ENCODE peak calls at places on chromosomes 16 and 17, in six cellular contexts. One of them, this sample, is unnamed.

GRCh38 chr16:9977333-9977897 is 204.8 kb downstream of the GRIN2A start:
- DNase-seq in fibroblast of mammary gland: no peak
- DNase-seq in upper lobe of right lung: no peak
- DNase-seq in HFF-Myc: no peak
- DNase-seq in A549: no peak
- DNase-seq in AG10803: no peak
- DNase-seq in this sample: no peak

GRCh38 chr17:83088451-83089321 is 9.3 kb downstream of the METRNL start:
- DNase-seq in fibroblast of mammary gland: no peak
- DNase-seq in AG10803: no peak
- DNase-seq in A549: no peak
- DNase-seq in HFF-Myc: no peak
- DNase-seq in upper lobe of right lung: no peak
- DNase-seq in this sample: no peak

GRCh38 chr17:79008666-79009387 is 737 bp downstream of the CANT1 start:
- DNase-seq in fibroblast of mammary gland: no peak
- DNase-seq in A549: no peak
- DNase-seq in upper lobe of right lung: peak; percentile 37
- DNase-seq in HFF-Myc: no peak
- DNase-seq in AG10803: no peak
- DNase-seq in this sample: no peak

GRCh38 chr16:89153848-89154271 is 17.7 kb upstream of the CDH15 start:
- DNase-seq in AG10803: no peak
- DNase-seq in HFF-Myc: no peak
- DNase-seq in upper lobe of right lung: no peak
- DNase-seq in fibroblast of mammary gland: no peak
- DNase-seq in A549: no peak
- DNase-seq in this sample: peak; percentile 77

GRCh38 chr16:28136751-28137434 is 73.4 kb upstream of the GSG1L start:
- DNase-seq in AG10803: no peak
- DNase-seq in fibroblast of mammary gland: no peak
- DNase-seq in upper lobe of right lung: no peak
- DNase-seq in A549: no peak
- DNase-seq in HFF-Myc: no peak
- DNase-seq in this sample: no peak

GRCh38 chr16:53457670-53458069 is 23.4 kb downstream of the RBL2 start:
- DNase-seq in fibroblast of mammary gland: no peak
- DNase-seq in AG10803: no peak
- DNase-seq in A549: no peak
- DNase-seq in HFF-Myc: no peak
- DNase-seq in upper lobe of right lung: no peak
- DNase-seq in this sample: no peak

GRCh38 chr16:69845181-69845580 is 83.0 kb downstream of the WWP2 start:
- DNase-seq in upper lobe of right lung: no peak
- DNase-seq in HFF-Myc: no peak
- DNase-seq in AG10803: no peak
- DNase-seq in fibroblast of mammary gland: no peak
- DNase-seq in A549: no peak
- DNase-seq in this sample: no peak

GRCh38 chr17:49914664-49915063 is 54.3 kb upstream of the DLX4 start:
- DNase-seq in fibroblast of mammary gland: no peak
- DNase-seq in A549: no peak
- DNase-seq in HFF-Myc: no peak
- DNase-seq in AG10803: no peak
- DNase-seq in upper lobe of right lung: no peak
- DNase-seq in this sample: no peak

GRCh38 chr16:20897897-20898296 is 2.3 kb downstream of the DCUN1D3 start:
- DNase-seq in A549: no peak
- DNase-seq in AG10803: no peak
- DNase-seq in upper lobe of right lung: no peak
- DNase-seq in HFF-Myc: no peak
- DNase-seq in fibroblast of mammary gland: no peak
- DNase-seq in this sample: no peak

GRCh38 chr17:45108595-45109521 is 23.5 kb downstream of the PLCD3 start:
- DNase-seq in HFF-Myc: no peak
- DNase-seq in upper lobe of right lung: no peak
- DNase-seq in fibroblast of mammary gland: no peak
- DNase-seq in AG10803: no peak
- DNase-seq in A549: no peak
- DNase-seq in this sample: no peak

GRCh38 chr17:44137891-44138709 is 3.6 kb upstream of the HROB start:
- DNase-seq in upper lobe of right lung: peak; percentile 85
- DNase-seq in A549: peak; percentile 99
- DNase-seq in fibroblast of mammary gland: peak; percentile 100
- DNase-seq in HFF-Myc: peak; percentile 95
- DNase-seq in AG10803: peak; percentile 99
- DNase-seq in this sample: no peak

GRCh38 chr17:1034652-1035210 is 37.8 kb downstream of the TIMM22 start:
- DNase-seq in upper lobe of right lung: no peak
- DNase-seq in HFF-Myc: no peak
- DNase-seq in fibroblast of mammary gland: no peak
- DNase-seq in A549: no peak
- DNase-seq in AG10803: no peak
- DNase-seq in this sample: no peak

GRCh38 chr16:89344846-89345577 is 127.5 kb downstream of the ZNF778 start:
- DNase-seq in A549: no peak
- DNase-seq in upper lobe of right lung: peak; percentile 58
- DNase-seq in fibroblast of mammary gland: peak; percentile 30
- DNase-seq in HFF-Myc: no peak
- DNase-seq in AG10803: no peak
- DNase-seq in this sample: no peak

GRCh38 chr16:71724320-71724751 is at the start of gene PHLPP2:
- DNase-seq in fibroblast of mammary gland: peak; percentile 5
- DNase-seq in HFF-Myc: no peak
- DNase-seq in upper lobe of right lung: no peak
- DNase-seq in AG10803: no peak
- DNase-seq in A549: no peak
- DNase-seq in this sample: no peak

GRCh38 chr17:38564869-38565268 is 40.9 kb downstream of the SRCIN1 start:
- DNase-seq in A549: no peak
- DNase-seq in fibroblast of mammary gland: no peak
- DNase-seq in HFF-Myc: no peak
- DNase-seq in AG10803: no peak
- DNase-seq in upper lobe of right lung: no peak
- DNase-seq in this sample: no peak

GRCh38 chr17:42097691-42098661 is at the start of gene ZNF385C:
- DNase-seq in upper lobe of right lung: no peak
- DNase-seq in fibroblast of mammary gland: no peak
- DNase-seq in A549: no peak
- DNase-seq in HFF-Myc: no peak
- DNase-seq in AG10803: no peak
- DNase-seq in this sample: no peak

GRCh38 chr16:62213763-62214162 is 177.5 kb upstream of the CDH8 start:
- DNase-seq in fibroblast of mammary gland: no peak
- DNase-seq in HFF-Myc: no peak
- DNase-seq in upper lobe of right lung: no peak
- DNase-seq in A549: no peak
- DNase-seq in AG10803: no peak
- DNase-seq in this sample: no peak

GRCh38 chr16:22063888-22064467 is 28.4 kb upstream of the VWA3A start:
- DNase-seq in A549: no peak
- DNase-seq in HFF-Myc: no peak
- DNase-seq in fibroblast of mammary gland: no peak
- DNase-seq in AG10803: no peak
- DNase-seq in upper lobe of right lung: no peak
- DNase-seq in this sample: no peak

GRCh38 chr16:77298638-77299360 is 99.6 kb downstream of the SYCE1L start:
- DNase-seq in A549: peak; percentile 52
- DNase-seq in upper lobe of right lung: no peak
- DNase-seq in AG10803: peak; percentile 95
- DNase-seq in fibroblast of mammary gland: peak; percentile 95
- DNase-seq in HFF-Myc: peak; percentile 53
- DNase-seq in this sample: no peak

GRCh38 chr16:70162041-70162451 is 11.5 kb upstream of the CLEC18C start:
- DNase-seq in HFF-Myc: peak; percentile 61
- DNase-seq in AG10803: peak; percentile 62
- DNase-seq in A549: peak; percentile 66
- DNase-seq in fibroblast of mammary gland: peak; percentile 83
- DNase-seq in upper lobe of right lung: no peak
- DNase-seq in this sample: no peak

GRCh38 chr16:1447965-1448364 is 3.6 kb upstream of the CCDC154 start:
- DNase-seq in HFF-Myc: no peak
- DNase-seq in A549: no peak
- DNase-seq in upper lobe of right lung: no peak
- DNase-seq in AG10803: no peak
- DNase-seq in fibroblast of mammary gland: no peak
- DNase-seq in this sample: no peak

GRCh38 chr16:27235055-27235937 is 32.0 kb downstream of the KDM8 start:
- DNase-seq in AG10803: peak; percentile 91
- DNase-seq in fibroblast of mammary gland: peak; percentile 92
- DNase-seq in HFF-Myc: peak; percentile 80
- DNase-seq in A549: peak; percentile 40
- DNase-seq in upper lobe of right lung: peak; percentile 87
- DNase-seq in this sample: peak; percentile 71

GRCh38 chr17:34318474-34318873 is 761 bp upstream of the CCL8 start:
- DNase-seq in fibroblast of mammary gland: no peak
- DNase-seq in upper lobe of right lung: peak; percentile 67
- DNase-seq in HFF-Myc: no peak
- DNase-seq in A549: peak; percentile 28
- DNase-seq in AG10803: no peak
- DNase-seq in this sample: no peak

GRCh38 chr16:86531193-86531550 is 20.8 kb downstream of the FOXF1 start:
- DNase-seq in A549: no peak
- DNase-seq in upper lobe of right lung: peak; percentile 64
- DNase-seq in fibroblast of mammary gland: peak; percentile 48
- DNase-seq in HFF-Myc: no peak
- DNase-seq in AG10803: no peak
- DNase-seq in this sample: no peak

GRCh38 chr17:8192070-8192815 is 2.3 kb upstream of the BORCS6 start:
- DNase-seq in fibroblast of mammary gland: peak; percentile 95
- DNase-seq in AG10803: peak; percentile 83
- DNase-seq in HFF-Myc: peak; percentile 86
- DNase-seq in upper lobe of right lung: peak; percentile 69
- DNase-seq in A549: peak; percentile 97
- DNase-seq in this sample: no peak
- H3K4me3 ChIP-seq in fibroblast of mammary gland: peak overlapping the region; percentile 41
- H3K4me3 ChIP-seq in AG10803: peak overlapping the region; percentile 52
- H3K4me3 ChIP-seq in HFF-Myc: peak overlapping the region; percentile 15
- H3K4me3 ChIP-seq in upper lobe of right lung: peak overlapping the region; percentile 40
- H3K4me3 ChIP-seq in A549: peak overlapping the region; percentile 40
- H3K4me3 ChIP-seq in this sample: no peak overlapping the region

GRCh38 chr17:36583787-36584186 is 7.9 kb upstream of the DHRS11 start:
- DNase-seq in upper lobe of right lung: no peak
- DNase-seq in A549: no peak
- DNase-seq in fibroblast of mammary gland: no peak
- DNase-seq in HFF-Myc: no peak
- DNase-seq in AG10803: no peak
- DNase-seq in this sample: no peak
- TF ChIP-seq CTCF in upper lobe of right lung: no peak
- TF ChIP-seq CTCF in A549: no peak
- TF ChIP-seq CTCF in fibroblast of mammary gland: no peak
- TF ChIP-seq CTCF in HFF-Myc: no peak
- TF ChIP-seq CTCF in AG10803: no peak
- TF ChIP-seq CTCF in this sample: no peak

GRCh38 chr17:77460514-77461046 is 319.8 kb downstream of the SEC14L1 start:
- DNase-seq in AG10803: no peak
- DNase-seq in A549: no peak
- DNase-seq in fibroblast of mammary gland: no peak
- DNase-seq in HFF-Myc: no peak
- DNase-seq in upper lobe of right lung: no peak
- DNase-seq in this sample: no peak

GRCh38 chr17:77459018-77459755 is 318.4 kb downstream of the SEC14L1 start:
- DNase-seq in upper lobe of right lung: no peak
- DNase-seq in fibroblast of mammary gland: no peak
- DNase-seq in A549: no peak
- DNase-seq in AG10803: no peak
- DNase-seq in HFF-Myc: no peak
- DNase-seq in this sample: no peak

GRCh38 chr17:77462101-77462500 is 321.3 kb downstream of the SEC14L1 start:
- DNase-seq in upper lobe of right lung: no peak
- DNase-seq in HFF-Myc: no peak
- DNase-seq in fibroblast of mammary gland: no peak
- DNase-seq in AG10803: no peak
- DNase-seq in A549: no peak
- DNase-seq in this sample: no peak

GRCh38 chr17:77462553-77463497 is 322.1 kb downstream of the SEC14L1 start:
- DNase-seq in AG10803: no peak
- DNase-seq in A549: no peak
- DNase-seq in fibroblast of mammary gland: no peak
- DNase-seq in upper lobe of right lung: no peak
- DNase-seq in HFF-Myc: no peak
- DNase-seq in this sample: no peak

GRCh38 chr17:77461277-77462057 is 320.7 kb downstream of the SEC14L1 start:
- DNase-seq in HFF-Myc: no peak
- DNase-seq in fibroblast of mammary gland: no peak
- DNase-seq in AG10803: no peak
- DNase-seq in upper lobe of right lung: no peak
- DNase-seq in A549: no peak
- DNase-seq in this sample: no peak
- H3K4me3 ChIP-seq in HFF-Myc: no peak overlapping the region
- H3K4me3 ChIP-seq in fibroblast of mammary gland: no peak overlapping the region
- H3K4me3 ChIP-seq in AG10803: no peak overlapping the region
- H3K4me3 ChIP-seq in upper lobe of right lung: no peak overlapping the region
- H3K4me3 ChIP-seq in A549: no peak overlapping the region
- H3K4me3 ChIP-seq in this sample: no peak overlapping the region

GRCh38 chr17:57434361-57434760 is 178.0 kb downstream of the MSI2 start:
- DNase-seq in A549: no peak
- DNase-seq in fibroblast of mammary gland: no peak
- DNase-seq in upper lobe of right lung: no peak
- DNase-seq in AG10803: no peak
- DNase-seq in HFF-Myc: no peak
- DNase-seq in this sample: no peak

GRCh38 chr17:57431415-57431814 is 175.1 kb downstream of the MSI2 start:
- DNase-seq in A549: no peak
- DNase-seq in fibroblast of mammary gland: no peak
- DNase-seq in HFF-Myc: no peak
- DNase-seq in AG10803: no peak
- DNase-seq in upper lobe of right lung: no peak
- DNase-seq in this sample: no peak

GRCh38 chr17:57432507-57433277 is 176.4 kb downstream of the MSI2 start:
- DNase-seq in upper lobe of right lung: no peak
- DNase-seq in AG10803: no peak
- DNase-seq in HFF-Myc: no peak
- DNase-seq in A549: no peak
- DNase-seq in fibroblast of mammary gland: no peak
- DNase-seq in this sample: no peak

GRCh38 chr17:57436565-57436964 is 180.2 kb downstream of the MSI2 start:
- DNase-seq in fibroblast of mammary gland: no peak
- DNase-seq in HFF-Myc: no peak
- DNase-seq in AG10803: no peak
- DNase-seq in A549: no peak
- DNase-seq in upper lobe of right lung: no peak
- DNase-seq in this sample: no peak

DNA sequence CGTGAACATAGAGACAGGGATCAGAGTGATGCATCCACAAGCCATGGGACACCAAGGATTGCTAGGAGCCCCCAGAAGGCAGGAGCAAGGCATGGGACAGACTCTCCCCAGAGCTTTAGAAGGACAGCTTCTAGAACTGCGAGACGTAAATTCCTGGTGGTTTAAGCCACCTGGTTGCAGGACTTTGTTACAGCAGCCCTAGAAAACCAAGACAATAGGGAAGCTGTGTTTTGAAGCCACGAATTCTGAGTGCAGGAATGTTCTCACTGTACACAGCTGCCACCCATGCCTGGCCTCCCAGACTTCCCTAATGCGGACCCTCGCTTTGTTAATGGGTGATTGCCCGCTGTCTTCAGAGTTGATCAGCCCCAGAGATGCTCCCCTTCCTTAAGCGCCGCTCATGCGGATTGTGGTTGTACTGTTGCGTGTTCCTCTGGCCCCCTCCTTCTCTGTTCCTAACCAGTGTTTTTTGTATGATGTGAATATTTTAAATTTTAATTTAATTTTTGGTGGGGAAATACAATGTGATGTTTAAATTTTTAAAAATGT is 177.1 kb downstream of the MSI2 start:
- DNase-seq in upper lobe of right lung: no peak
- DNase-seq in A549: no peak
- DNase-seq in fibroblast of mammary gland: no peak
- DNase-seq in HFF-Myc: no peak
- DNase-seq in AG10803: no peak
- DNase-seq in this sample: no peak
- TF ChIP-seq CTCF in upper lobe of right lung: no peak
- TF ChIP-seq CTCF in A549: no peak
- TF ChIP-seq CTCF in fibroblast of mammary gland: no peak
- TF ChIP-seq CTCF in HFF-Myc: no peak
- TF ChIP-seq CTCF in AG10803: no peak
- TF ChIP-seq CTCF in this sample: no peak

This sample was measured in LNCaP clone FGC.